ENCODE peak calls at places on chromosomes 11 and 22, in five cellular contexts. D, P, F, Y and T are unnamed samples.

GRCh38 chr22:37806409-37807338 is 1.1 kb upstream of the GCAT start:
- DNase-seq in Y (no peak), F (no peak), D (no peak), P (peak; percentile 71), T (peak; percentile 30)

GRCh38 chr11:87150936-87151335 is 113.2 kb downstream of the TMEM135 start:
- DNase-seq in P (no peak), Y (no peak), F (no peak), D (no peak), T (peak; percentile 11)

GRCh38 chr22:35138521-35138920 is 72.6 kb downstream of the ISX start:
- DNase-seq in D (no peak), Y (no peak), F (no peak), P (no peak), T (no peak)

GRCh38 chr22:45291061-45291930 is 6.5 kb downstream of the UPK3A start:
- DNase-seq in P (no peak), F (no peak), Y (no peak), D (no peak), T (no peak)

GRCh38 chr11:117435296-117435695 is 107.6 kb downstream of the CEP164 start:
- DNase-seq in Y (no peak), P (no peak), D (no peak), F (no peak), T (no peak)

GRCh38 chr11:71499125-71499524 is 27.9 kb upstream of the KRTAP5-7 start:
- DNase-seq in P (no peak), F (no peak), D (no peak), Y (no peak), T (no peak)

GRCh38 chr11:27216268-27217149 is 146.5 kb downstream of the CCDC34 start:
- DNase-seq in Y (peak; percentile 84), P (no peak), F (no peak), D (peak; percentile 66), T (no peak)

GRCh38 chr22:50202130-50202671 is 1.4 kb downstream of the SELENOO start:
- DNase-seq in F (no peak), P (no peak), Y (no peak), D (no peak), T (no peak)

GRCh38 chr11:97847730-97848129 is 1173.0 kb upstream of the CNTN5 start:
- DNase-seq in Y (no peak), F (no peak), P (no peak), D (no peak), T (no peak)

GRCh38 chr11:130066338-130066737 is 3.4 kb upstream of the APLP2 start:
- DNase-seq in F (no peak), P (no peak), D (no peak), Y (no peak), T (no peak)

GRCh38 chr11:33690290-33691050 is 10.2 kb downstream of the C11orf91 start:
- DNase-seq in F (peak; percentile 52), Y (peak; percentile 88), D (peak; percentile 74), P (no peak), T (peak; percentile 100)

GRCh38 chr11:73269353-73270088 is 2.6 kb upstream of the P2RY6 start:
- DNase-seq in P (peak; percentile 74), F (no peak), Y (no peak), D (no peak), T (no peak)

GRCh38 chr11:75547617-75548054 is 14.4 kb upstream of the SERPINH1 start:
- DNase-seq in D (peak; percentile 66), P (peak; percentile 92), F (no peak), Y (peak; percentile 67), T (peak; percentile 35)

GRCh38 chr11:131888230-131888826 is 517.9 kb downstream of the NTM start:
- DNase-seq in Y (no peak), F (no peak), D (no peak), P (no peak), T (peak; percentile 86)

GRCh38 chr11:106159846-106160245 is 82.4 kb downstream of the AASDHPPT start:
- DNase-seq in Y (no peak), P (no peak), D (no peak), F (no peak), T (peak; percentile 74)

GRCh38 chr22:19849800-19850481 is 4.7 kb downstream of the GNB1L start:
- DNase-seq in F (no peak), D (no peak), P (peak; percentile 74), Y (no peak), T (peak; percentile 71)

GRCh38 chr11:45076761-45077160 is 69.7 kb upstream of the PRDM11 start:
- DNase-seq in F (no peak), Y (no peak), P (no peak), D (no peak), T (peak; percentile 7)

GRCh38 chr11:75028321-75029097 is 39.8 kb downstream of the NEU3 start:
- DNase-seq in P (no peak), Y (no peak), F (no peak), D (no peak), T (no peak)

GRCh38 chr11:116044946-116045345 is 540.7 kb upstream of the CADM1 start:
- DNase-seq in F (no peak), P (no peak), Y (no peak), D (no peak), T (no peak)

GRCh38 chr22:36797334-36797733 is 19.5 kb downstream of the PVALB start:
- DNase-seq in P (no peak), Y (no peak), F (no peak), D (no peak), T (no peak)

GRCh38 chr11:15333407-15333806 is 218.7 kb downstream of the INSC start:
- DNase-seq in P (no peak), F (no peak), D (no peak), Y (no peak), T (no peak)
- H3K4me3 ChIP-seq in P (no peak overlapping the region), F (no peak overlapping the region), D (no peak overlapping the region), Y (no peak overlapping the region), T (no peak overlapping the region)

GRCh38 chr11:61860054-61860903 is 31.1 kb downstream of the FADS3 start:
- DNase-seq in Y (peak; percentile 77), D (peak; percentile 83), F (no peak), P (no peak), T (peak; percentile 55)

GRCh38 chr11:61863548-61864081 is 27.7 kb downstream of the FADS3 start:
- DNase-seq in D (no peak), F (no peak), Y (no peak), P (no peak), T (no peak)

GRCh38 chr11:61862714-61863547 is 28.4 kb downstream of the FADS3 start:
- DNase-seq in Y (no peak), P (no peak), D (no peak), F (no peak), T (no peak)

GRCh38 chr11:61864814-61865775 is 26.2 kb downstream of the FADS3 start:
- DNase-seq in F (no peak), Y (no peak), D (no peak), P (no peak), T (no peak)

GRCh38 chr11:61861634-61862033 is 29.7 kb downstream of the FADS3 start:
- DNase-seq in P (no peak), Y (peak; percentile 81), F (no peak), D (peak; percentile 62), T (no peak)
- H3K36me3 ChIP-seq in P (peaks cover 68% of the 10 kb centered on the region), Y (peaks cover 27% of the 10 kb centered on the region), F (no peaks in the 10 kb centered on the region), D (peaks cover 54% of the 10 kb centered on the region), T (peaks cover 28% of the 10 kb centered on the region)

GRCh38 chr22:43926349-43926710 is 2.7 kb downstream of the PNPLA3 start:
- DNase-seq in F (no peak), Y (no peak), D (no peak), P (no peak), T (peak; percentile 63)

GRCh38 chr22:43922123-43922522 is 1.5 kb upstream of the PNPLA3 start:
- DNase-seq in Y (no peak), P (peak; percentile 71), F (no peak), D (no peak), T (no peak)

GRCh38 chr22:43925433-43926348 is 2.1 kb downstream of the PNPLA3 start:
- DNase-seq in D (no peak), P (peak; percentile 92), F (no peak), Y (no peak), T (peak; percentile 78)

GRCh38 chr22:43923191-43923590 is 414 bp upstream of the PNPLA3 start:
- DNase-seq in F (no peak), Y (no peak), P (no peak), D (no peak), T (no peak)

GRCh38 chr22:43923631-43924548 is at the start of gene PNPLA3:
- DNase-seq in Y (peak; percentile 94), F (peak; percentile 74), P (peak; percentile 99), D (peak; percentile 92), T (peak; percentile 62)
- H3K4me3 ChIP-seq in Y (peak within 1 kb of the TSS; percentile 59), F (peak within 1 kb of the TSS; percentile 71), P (peak within 1 kb of the TSS; percentile 87), D (peak within 1 kb of the TSS; percentile 62), T (peak within 1 kb of the TSS; percentile 52)

GRCh38 chr22:40958329-40958728 is 7.2 kb downstream of the RBX1 start:
- DNase-seq in P (no peak), D (no peak), F (no peak), Y (no peak), T (no peak)
- H3K36me3 ChIP-seq in P (peaks cover 74% of the 10 kb centered on the region), D (peaks cover 99% of the 10 kb centered on the region), F (no peaks in the 10 kb centered on the region), Y (peaks cover 45% of the 10 kb centered on the region), T (peaks cover 12% of the 10 kb centered on the region)

DNA sequence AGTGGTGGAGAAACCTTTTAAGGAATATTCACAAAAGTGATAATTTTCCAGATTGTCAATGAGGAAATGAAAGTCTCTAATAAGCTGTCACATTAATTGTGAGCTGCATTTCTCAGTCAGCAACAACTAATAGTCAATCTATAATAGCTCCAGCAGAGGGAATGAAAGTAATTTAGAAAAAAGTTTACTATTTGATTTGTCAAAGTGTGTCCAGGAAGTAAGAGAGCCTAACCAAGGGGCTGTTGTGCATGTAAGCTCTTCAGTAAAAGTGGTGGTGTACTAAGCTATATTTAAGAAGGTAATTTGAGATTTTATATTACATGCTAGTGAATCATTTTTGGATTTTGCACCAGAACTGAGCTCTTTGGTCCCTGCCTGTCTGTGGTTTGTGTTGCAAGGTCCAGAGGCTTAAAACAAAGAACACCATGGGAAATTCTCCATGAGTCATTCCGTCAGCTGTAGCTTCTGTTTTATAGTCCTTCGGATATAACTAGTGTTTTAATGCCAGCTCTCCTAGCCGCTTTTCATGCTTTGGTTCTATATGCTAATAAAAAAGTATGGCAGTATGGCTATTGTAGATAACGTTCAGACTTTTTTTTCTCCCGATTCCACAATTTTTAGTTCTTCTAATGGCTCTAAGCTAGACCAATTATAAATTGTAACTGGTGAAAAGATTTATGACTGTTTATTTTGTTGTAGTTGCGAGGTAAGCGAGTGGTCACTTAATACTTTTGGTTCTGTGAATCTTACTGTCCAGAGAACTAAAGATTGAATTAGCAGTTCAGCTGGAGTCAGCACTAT is 64.6 kb downstream of the ARHGEF12 start:
- DNase-seq in F (no peak), Y (no peak), D (peak; percentile 25), P (no peak), T (peak; percentile 99)
- H3K4me3 ChIP-seq in F (no peak overlapping the region), Y (no peak overlapping the region), D (no peak overlapping the region), P (no peak overlapping the region), T (peak overlapping the region; percentile 26)

DNA sequence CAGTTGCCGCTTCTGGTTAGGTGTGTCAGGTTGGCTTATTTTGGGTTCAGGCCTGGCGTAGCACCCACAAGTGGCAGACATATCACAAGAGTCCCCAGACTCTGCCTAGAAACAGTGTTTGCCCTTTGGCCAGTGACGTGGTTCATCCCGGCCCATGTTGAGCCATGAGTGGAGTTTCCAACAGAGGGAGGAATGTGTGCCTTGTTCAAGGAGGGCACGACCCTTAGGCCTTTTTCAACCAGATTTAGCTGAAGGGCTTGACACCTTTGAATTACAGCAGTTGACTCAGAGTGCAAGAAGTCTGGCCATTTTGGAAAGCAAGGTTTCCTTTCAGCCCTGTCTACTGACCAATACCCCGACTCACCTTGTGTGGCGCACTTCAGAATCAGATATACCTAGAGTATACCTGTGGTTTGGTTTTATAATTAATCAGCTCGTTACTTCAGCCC is 15.1 kb upstream of the AIFM3 start:
- DNase-seq in F (no peak), D (no peak), Y (no peak), P (no peak), T (no peak)
- H3K36me3 ChIP-seq in F (no peaks in the 10 kb centered on the region), D (peaks cover 56% of the 10 kb centered on the region), Y (peaks cover 39% of the 10 kb centered on the region), P (peaks cover 56% of the 10 kb centered on the region), T (peaks cover 23% of the 10 kb centered on the region)

GRCh38 chr11:16924826-16925494 is 89.3 kb downstream of the PLEKHA7 start:
- DNase-seq in D (peak; percentile 39), P (peak; percentile 88), F (no peak), Y (peak; percentile 62), T (peak; percentile 78)
- H3K4me3 ChIP-seq in D (peak overlapping the region; percentile 74), P (peak overlapping the region; percentile 82), F (peak overlapping the region; percentile 53), Y (peak overlapping the region; percentile 62), T (peak overlapping the region; percentile 48)